ENCODE peak calls at places on chromosomes 7 and 10, in four cellular contexts. One of them, this sample, is unnamed.

GRCh38 chr10:69337312-69338132 is 59.2 kb downstream of the HK1 start:
- DNase-seq in tibial nerve: no peak
- DNase-seq in stimulated activated CD4-positive, alpha-beta T cell treated with anti-CD3 and anti-CD28 coated beads, Interleukin-2, amount 100 ng/mL, for 4 hours: no peak
- DNase-seq in Right ventricle myocardium superior: peak
- DNase-seq in this sample: no peak

GRCh38 chr10:58028597-58029366 is 238.9 kb downstream of the IPMK start:
- DNase-seq in tibial nerve: no peak
- DNase-seq in stimulated activated CD4-positive, alpha-beta T cell treated with anti-CD3 and anti-CD28 coated beads, Interleukin-2, amount 100 ng/mL, for 4 hours: no peak
- DNase-seq in Right ventricle myocardium superior: no peak
- DNase-seq in this sample: no peak

GRCh38 chr7:7569113-7569527 is 2.4 kb downstream of the MIOS start:
- DNase-seq in tibial nerve: no peak
- DNase-seq in stimulated activated CD4-positive, alpha-beta T cell treated with anti-CD3 and anti-CD28 coated beads, Interleukin-2, amount 100 ng/mL, for 4 hours: no peak
- DNase-seq in Right ventricle myocardium superior: no peak
- DNase-seq in this sample: no peak

GRCh38 chr7:101874028-101874427 is 56.6 kb downstream of the CUX1 start:
- DNase-seq in Right ventricle myocardium superior: no peak
- DNase-seq in tibial nerve: no peak
- DNase-seq in stimulated activated CD4-positive, alpha-beta T cell treated with anti-CD3 and anti-CD28 coated beads, Interleukin-2, amount 100 ng/mL, for 4 hours: no peak
- DNase-seq in this sample: no peak

GRCh38 chr7:114370177-114370576 is 44.4 kb upstream of the FOXP2 start:
- DNase-seq in stimulated activated CD4-positive, alpha-beta T cell treated with anti-CD3 and anti-CD28 coated beads, Interleukin-2, amount 100 ng/mL, for 4 hours: no peak
- DNase-seq in tibial nerve: no peak
- DNase-seq in Right ventricle myocardium superior: no peak
- DNase-seq in this sample: no peak

GRCh38 chr7:577278-577665 is 57.6 kb upstream of the PDGFA start:
- DNase-seq in stimulated activated CD4-positive, alpha-beta T cell treated with anti-CD3 and anti-CD28 coated beads, Interleukin-2, amount 100 ng/mL, for 4 hours: no peak
- DNase-seq in tibial nerve: no peak
- DNase-seq in Right ventricle myocardium superior: no peak
- DNase-seq in this sample: no peak

GRCh38 chr10:123567984-123568745 is 98.0 kb upstream of the GPR26 start:
- DNase-seq in Right ventricle myocardium superior: no peak
- DNase-seq in tibial nerve: no peak
- DNase-seq in stimulated activated CD4-positive, alpha-beta T cell treated with anti-CD3 and anti-CD28 coated beads, Interleukin-2, amount 100 ng/mL, for 4 hours: no peak
- DNase-seq in this sample: no peak

GRCh38 chr7:71264005-71264404 is 132.1 kb downstream of the GALNT17 start:
- DNase-seq in Right ventricle myocardium superior: peak
- DNase-seq in stimulated activated CD4-positive, alpha-beta T cell treated with anti-CD3 and anti-CD28 coated beads, Interleukin-2, amount 100 ng/mL, for 4 hours: no peak
- DNase-seq in tibial nerve: no peak
- DNase-seq in this sample: no peak

GRCh38 chr10:48364659-48365405 is 58.4 kb downstream of the MAPK8 start:
- DNase-seq in Right ventricle myocardium superior: no peak
- DNase-seq in tibial nerve: peak
- DNase-seq in stimulated activated CD4-positive, alpha-beta T cell treated with anti-CD3 and anti-CD28 coated beads, Interleukin-2, amount 100 ng/mL, for 4 hours: no peak
- DNase-seq in this sample: peak